ENCODE peak calls at places on chromosome 14, in eight cellular contexts. One of them, this sample, is unnamed.

GRCh38 chr14:24430682-24431568 is 1.2 kb downstream of the KHNYN start:
- DNase-seq in A549: no peak
- DNase-seq in K562: peak
- DNase-seq in GM12878: no peak
- DNase-seq in endothelial cell of umbilical vein: peak
- DNase-seq in HCT116: no peak
- DNase-seq in HepG2: no peak
- DNase-seq in H1: no peak
- DNase-seq in this sample: peak

GRCh38 chr14:46325777-46326176 is 325.8 kb downstream of the RPL10L start:
- DNase-seq in A549: no peak
- DNase-seq in K562: no peak
- DNase-seq in GM12878: no peak
- DNase-seq in endothelial cell of umbilical vein: no peak
- DNase-seq in HCT116: no peak
- DNase-seq in HepG2: no peak
- DNase-seq in H1: no peak
- DNase-seq in this sample: no peak

GRCh38 chr14:70515796-70516195 is 19.0 kb downstream of the ADAM20 start:
- DNase-seq in A549: no peak
- DNase-seq in K562: no peak
- DNase-seq in GM12878: no peak
- DNase-seq in endothelial cell of umbilical vein: no peak
- DNase-seq in HCT116: no peak
- DNase-seq in HepG2: no peak
- DNase-seq in H1: no peak
- DNase-seq in this sample: peak

GRCh38 chr14:54025661-54026060 is 69.0 kb upstream of the BMP4 start:
- DNase-seq in A549: peak
- DNase-seq in K562: no peak
- DNase-seq in GM12878: no peak
- DNase-seq in endothelial cell of umbilical vein: peak
- DNase-seq in HCT116: peak
- DNase-seq in HepG2: peak
- DNase-seq in H1: no peak
- DNase-seq in this sample: peak

GRCh38 chr14:104075530-104076151 is 9.9 kb upstream of the ASPG start:
- DNase-seq in A549: no peak
- DNase-seq in K562: no peak
- DNase-seq in GM12878: no peak
- DNase-seq in endothelial cell of umbilical vein: no peak
- DNase-seq in HCT116: no peak
- DNase-seq in HepG2: no peak
- DNase-seq in H1: no peak
- DNase-seq in this sample: peak

GRCh38 chr14:104401785-104402184 is 177.8 kb upstream of the C14orf180 start:
- DNase-seq in A549: no peak
- DNase-seq in K562: no peak
- DNase-seq in GM12878: no peak
- DNase-seq in endothelial cell of umbilical vein: no peak
- DNase-seq in HCT116: no peak
- DNase-seq in HepG2: no peak
- DNase-seq in H1: no peak
- DNase-seq in this sample: no peak

GRCh38 chr14:69101331-69101826 is 51.5 kb downstream of the DCAF5 start:
- DNase-seq in A549: peak
- DNase-seq in K562: peak
- DNase-seq in GM12878: no peak
- DNase-seq in endothelial cell of umbilical vein: peak
- DNase-seq in HCT116: peak
- DNase-seq in HepG2: no peak
- DNase-seq in H1: no peak
- DNase-seq in this sample: peak

GRCh38 chr14:74973003-74973614 is 17.7 kb upstream of the PGF start:
- DNase-seq in A549: no peak
- DNase-seq in K562: no peak
- DNase-seq in GM12878: no peak
- DNase-seq in endothelial cell of umbilical vein: peak
- DNase-seq in HCT116: no peak
- DNase-seq in HepG2: no peak
- DNase-seq in H1: no peak
- DNase-seq in this sample: peak

GRCh38 chr14:76832503-76832988 is 6.3 kb downstream of the LRRC74A start:
- DNase-seq in A549: no peak
- DNase-seq in K562: no peak
- DNase-seq in GM12878: no peak
- DNase-seq in endothelial cell of umbilical vein: no peak
- DNase-seq in HCT116: no peak
- DNase-seq in HepG2: peak
- DNase-seq in H1: no peak
- DNase-seq in this sample: peak

GRCh38 chr14:78324353-78324752 is 154.2 kb downstream of the NRXN3 start:
- DNase-seq in A549: no peak
- DNase-seq in K562: no peak
- DNase-seq in GM12878: no peak
- DNase-seq in endothelial cell of umbilical vein: no peak
- DNase-seq in HCT116: no peak
- DNase-seq in HepG2: no peak
- DNase-seq in H1: no peak
- DNase-seq in this sample: no peak

GRCh38 chr14:75832621-75833297 is 149.0 kb downstream of the TGFB3 start:
- DNase-seq in A549: no peak
- DNase-seq in K562: peak
- DNase-seq in GM12878: no peak
- DNase-seq in endothelial cell of umbilical vein: no peak
- DNase-seq in HCT116: no peak
- DNase-seq in HepG2: no peak
- DNase-seq in H1: no peak
- DNase-seq in this sample: no peak

GRCh38 chr14:55071870-55072640 is 20.6 kb downstream of the MAPK1IP1L start:
- DNase-seq in A549: no peak
- DNase-seq in K562: no peak
- DNase-seq in GM12878: peak
- DNase-seq in endothelial cell of umbilical vein: peak
- DNase-seq in HCT116: no peak
- DNase-seq in HepG2: no peak
- DNase-seq in H1: no peak
- DNase-seq in this sample: no peak

GRCh38 chr14:69313176-69313575 is 53.2 kb downstream of the GALNT16 start:
- DNase-seq in A549: no peak
- DNase-seq in K562: no peak
- DNase-seq in GM12878: no peak
- DNase-seq in endothelial cell of umbilical vein: no peak
- DNase-seq in HCT116: no peak
- DNase-seq in HepG2: no peak
- DNase-seq in H1: no peak
- DNase-seq in this sample: no peak

GRCh38 chr14:95415993-95416392 is 96.3 kb upstream of the CLMN start:
- DNase-seq in A549: no peak
- DNase-seq in K562: no peak
- DNase-seq in GM12878: no peak
- DNase-seq in endothelial cell of umbilical vein: no peak
- DNase-seq in HCT116: no peak
- DNase-seq in HepG2: no peak
- DNase-seq in H1: no peak
- DNase-seq in this sample: no peak

GRCh38 chr14:49052516-49052915 is 533.7 kb downstream of the RPS29 start:
- DNase-seq in A549: no peak
- DNase-seq in K562: no peak
- DNase-seq in GM12878: no peak
- DNase-seq in endothelial cell of umbilical vein: no peak
- DNase-seq in HCT116: no peak
- DNase-seq in HepG2: no peak
- DNase-seq in H1: no peak
- DNase-seq in this sample: no peak

GRCh38 chr14:49975286-49975685 is 82.4 kb downstream of the ARF6 start:
- DNase-seq in A549: no peak
- DNase-seq in K562: no peak
- DNase-seq in GM12878: no peak
- DNase-seq in endothelial cell of umbilical vein: peak
- DNase-seq in HCT116: peak
- DNase-seq in HepG2: no peak
- DNase-seq in H1: no peak
- DNase-seq in this sample: no peak

GRCh38 chr14:95849761-95850160 is 26.9 kb upstream of the TUNAR start:
- DNase-seq in A549: no peak
- DNase-seq in K562: no peak
- DNase-seq in GM12878: no peak
- DNase-seq in endothelial cell of umbilical vein: no peak
- DNase-seq in HCT116: no peak
- DNase-seq in HepG2: no peak
- DNase-seq in H1: no peak
- DNase-seq in this sample: no peak

GRCh38 chr14:59272633-59273032 is 84.2 kb downstream of the DAAM1 start:
- DNase-seq in A549: no peak
- DNase-seq in K562: no peak
- DNase-seq in GM12878: no peak
- DNase-seq in endothelial cell of umbilical vein: no peak
- DNase-seq in HCT116: no peak
- DNase-seq in HepG2: no peak
- DNase-seq in H1: no peak
- DNase-seq in this sample: no peak

GRCh38 chr14:59273737-59274136 is 85.3 kb downstream of the DAAM1 start:
- DNase-seq in A549: no peak
- DNase-seq in K562: no peak
- DNase-seq in GM12878: no peak
- DNase-seq in endothelial cell of umbilical vein: no peak
- DNase-seq in HCT116: no peak
- DNase-seq in HepG2: no peak
- DNase-seq in H1: no peak
- DNase-seq in this sample: no peak

GRCh38 chr14:59276235-59276634 is 87.8 kb downstream of the DAAM1 start:
- DNase-seq in A549: no peak
- DNase-seq in K562: no peak
- DNase-seq in GM12878: no peak
- DNase-seq in endothelial cell of umbilical vein: no peak
- DNase-seq in HCT116: no peak
- DNase-seq in HepG2: no peak
- DNase-seq in H1: no peak
- DNase-seq in this sample: no peak

GRCh38 chr14:59275668-59276067 is 87.2 kb downstream of the DAAM1 start:
- DNase-seq in A549: peak
- DNase-seq in K562: peak
- DNase-seq in GM12878: peak
- DNase-seq in endothelial cell of umbilical vein: peak
- DNase-seq in HCT116: peak
- DNase-seq in HepG2: peak
- DNase-seq in H1: no peak
- DNase-seq in this sample: peak

GRCh38 chr14:59274991-59275391 is 86.5 kb downstream of the DAAM1 start:
- DNase-seq in A549: no peak
- DNase-seq in K562: no peak
- DNase-seq in GM12878: peak
- DNase-seq in endothelial cell of umbilical vein: no peak
- DNase-seq in HCT116: no peak
- DNase-seq in HepG2: no peak
- DNase-seq in H1: no peak
- DNase-seq in this sample: peak
- H3K4me3 ChIP-seq in A549: no peak
- H3K4me3 ChIP-seq in K562: no peak
- H3K4me3 ChIP-seq in GM12878: peak
- H3K4me3 ChIP-seq in endothelial cell of umbilical vein: no peak
- H3K4me3 ChIP-seq in HCT116: no peak
- H3K4me3 ChIP-seq in HepG2: no peak
- H3K4me3 ChIP-seq in H1: no peak
- H3K4me3 ChIP-seq in this sample: no peak

GRCh38 chr14:44961730-44962572 is at the start of the genes KLHL28 and TOGARAM1:
- DNase-seq in A549: peak
- DNase-seq in K562: peak
- DNase-seq in GM12878: peak
- DNase-seq in endothelial cell of umbilical vein: peak
- DNase-seq in HCT116: peak
- DNase-seq in HepG2: peak
- DNase-seq in H1: peak
- DNase-seq in this sample: peak
- TF ChIP-seq POLR2A in A549: peak
- TF ChIP-seq POLR2A in K562: peak
- TF ChIP-seq POLR2A in GM12878: peak
- TF ChIP-seq POLR2A in endothelial cell of umbilical vein: peak
- TF ChIP-seq POLR2A in HCT116: peak
- TF ChIP-seq POLR2A in HepG2: peak
- TF ChIP-seq POLR2A in H1: peak
- TF ChIP-seq POLR2A in this sample: peak

DNA sequence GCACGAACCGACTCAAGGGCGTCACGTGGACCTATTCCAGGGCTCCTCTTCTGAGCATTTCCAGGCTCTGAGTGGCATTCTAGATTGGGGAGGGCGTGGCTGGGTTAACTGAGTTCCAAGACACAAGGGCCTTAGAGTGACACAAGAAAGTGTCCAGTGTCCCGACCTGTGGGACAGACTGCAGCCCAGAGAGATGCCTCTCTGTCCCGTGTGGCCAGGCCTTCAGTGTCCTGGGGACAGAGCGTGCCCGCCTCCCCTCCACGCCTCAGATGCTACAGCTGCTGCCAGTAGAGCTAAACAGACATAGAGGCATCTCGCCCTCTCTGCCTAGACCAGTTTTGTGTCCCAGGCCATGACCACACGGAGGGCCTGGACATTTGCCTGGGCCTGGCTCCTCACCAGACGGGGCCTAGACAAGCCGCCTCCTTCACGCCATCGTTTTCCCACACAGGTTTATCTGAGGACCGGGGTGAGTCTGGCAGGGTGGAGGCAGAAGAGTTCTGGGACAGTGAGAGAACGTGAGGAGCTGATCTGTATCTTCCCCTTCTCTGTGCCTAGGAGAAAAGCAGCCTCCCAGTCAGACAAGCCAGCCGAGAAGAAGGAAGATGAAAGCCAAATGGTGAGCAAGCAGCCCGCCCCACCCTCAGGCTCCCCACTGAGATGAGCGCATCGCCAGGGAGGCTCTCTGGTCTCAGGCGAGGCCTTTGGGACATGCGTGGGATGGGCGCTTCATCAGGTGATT is 27.1 kb downstream of the DEGS2 start:
- DNase-seq in A549: no peak
- DNase-seq in K562: peak
- DNase-seq in GM12878: no peak
- DNase-seq in endothelial cell of umbilical vein: no peak
- DNase-seq in HCT116: no peak
- DNase-seq in HepG2: no peak
- DNase-seq in H1: no peak
- DNase-seq in this sample: no peak
- TF ChIP-seq MAX in A549: no peak
- TF ChIP-seq MAX in K562: no peak
- TF ChIP-seq MAX in GM12878: no peak
- TF ChIP-seq MAX in endothelial cell of umbilical vein: no peak
- TF ChIP-seq MAX in HCT116: no peak
- TF ChIP-seq MAX in HepG2: no peak
- TF ChIP-seq MAX in H1: no peak
- TF ChIP-seq MAX in this sample: no peak

DNA sequence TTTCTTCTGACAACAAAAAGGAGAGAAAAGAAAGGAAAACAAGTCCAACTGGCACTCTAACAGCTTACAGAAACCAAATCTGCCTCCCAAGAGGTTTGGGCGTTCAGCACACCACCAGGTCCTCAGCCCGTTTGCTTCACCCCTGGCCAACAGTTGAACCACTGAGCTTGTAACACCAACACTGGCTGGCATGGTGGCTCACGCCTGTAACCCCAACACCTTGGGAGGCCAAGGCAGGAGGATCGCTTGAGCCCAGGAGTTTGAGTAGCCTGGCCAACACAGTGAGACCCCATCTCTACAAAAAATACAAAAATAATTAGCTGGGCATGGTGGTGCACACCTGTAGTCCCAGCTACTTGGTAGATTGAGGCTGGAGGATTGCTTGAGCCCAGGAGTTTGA is 19.4 kb downstream of the CCDC88C start:
- DNase-seq in A549: no peak
- DNase-seq in K562: no peak
- DNase-seq in GM12878: no peak
- DNase-seq in endothelial cell of umbilical vein: no peak
- DNase-seq in HCT116: no peak
- DNase-seq in HepG2: no peak
- DNase-seq in H1: no peak
- DNase-seq in this sample: no peak
- H3K4me3 ChIP-seq in A549: no peak
- H3K4me3 ChIP-seq in K562: no peak
- H3K4me3 ChIP-seq in GM12878: peak
- H3K4me3 ChIP-seq in endothelial cell of umbilical vein: no peak
- H3K4me3 ChIP-seq in HCT116: no peak
- H3K4me3 ChIP-seq in HepG2: no peak
- H3K4me3 ChIP-seq in H1: no peak
- H3K4me3 ChIP-seq in this sample: no peak